ENCODE peak calls at places on chromosomes 4 and X, in five cellular contexts. C is testis; K is NB4; F is naive thymus-derived CD4-positive, alpha-beta T cell; Q is CD4-positive, CD25-positive, alpha-beta regulatory T cell. R is an unnamed sample.

GRCh38 chrX:87571965-87572364 is 54.4 kb downstream of the KLHL4 start:
- DNase-seq in C (no peak), K (no peak), F (no peak), Q (no peak), R (no peak)

GRCh38 chr4:140188975-140189374 is 35.0 kb upstream of the MAML3 start:
- DNase-seq in C (peak), K (no peak), F (no peak), Q (no peak), R (peak)

GRCh38 chr4:102268355-102268754 is 76.9 kb downstream of the SLC39A8 start:
- DNase-seq in C (no peak), K (no peak), F (no peak), Q (no peak), R (no peak)

GRCh38 chr4:117326091-117326490 is 240.7 kb upstream of the TRAM1L1 start:
- DNase-seq in C (no peak), K (no peak), F (no peak), Q (no peak), R (no peak)

GRCh38 chrX:71846429-71846828 is 64.2 kb upstream of the NHSL2 start:
- DNase-seq in C (no peak), K (no peak), F (no peak), Q (no peak), R (no peak)

GRCh38 chr4:120870279-120870673 is 52.2 kb downstream of the PRDM5 start:
- DNase-seq in C (no peak), K (no peak), F (no peak), Q (no peak), R (no peak)

GRCh38 chr4:165301833-165302232 is 25.6 kb upstream of the MSMO1 start:
- DNase-seq in C (no peak), K (no peak), F (peak), Q (no peak), R (no peak)

GRCh38 chr4:127685292-127685691 is 44.9 kb upstream of the SLC25A31 start:
- DNase-seq in C (no peak), K (no peak), F (no peak), Q (no peak), R (no peak)

GRCh38 chr4:118307619-118308018 is 45.2 kb downstream of the PRSS12 start:
- DNase-seq in C (no peak), K (no peak), F (no peak), Q (no peak), R (no peak)

GRCh38 chr4:76305971-76306881 is at the start of gene STBD1:
- DNase-seq in C (peak), K (peak), F (peak), Q (no peak), R (peak)

GRCh38 chr4:48141048-48141447 is 7.0 kb upstream of the TXK start:
- DNase-seq in C (no peak), K (peak), F (peak), Q (no peak), R (no peak)

DNA sequence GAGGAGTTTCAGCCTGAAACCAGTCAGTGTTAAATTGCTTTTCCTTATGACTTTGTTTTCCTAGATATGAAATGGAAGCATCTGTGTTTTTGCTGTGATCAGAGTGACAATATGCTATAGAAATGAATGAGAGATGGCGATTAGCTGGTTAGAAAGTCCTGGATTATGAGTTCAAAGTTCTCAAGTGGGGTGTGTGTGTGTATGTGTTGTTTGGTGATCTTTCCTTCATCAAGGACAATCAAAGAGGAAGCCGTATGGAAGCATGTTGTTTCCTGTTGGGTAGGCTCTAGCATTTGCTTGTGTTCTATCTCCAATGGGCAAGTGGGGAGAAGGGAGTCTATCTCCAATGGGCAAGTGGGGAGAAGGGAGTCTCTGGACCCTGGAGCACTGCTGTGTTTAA is 64.0 kb upstream of the STX18 start:
- DNase-seq in C (no peak), K (no peak), F (no peak), Q (no peak), R (no peak)
- H3K4me3 ChIP-seq in C (no peak), K (no peak), F (no peak), Q (no peak), R (no peak)

GRCh38 chr4:11426716-11427115 is 2.0 kb downstream of the HS3ST1 start:
- DNase-seq in C (no peak), K (no peak), F (no peak), Q (no peak), R (no peak)

GRCh38 chr4:11428701-11429571 is at the start of gene HS3ST1:
- DNase-seq in C (peak), K (peak), F (peak), Q (peak), R (peak)

GRCh38 chr4:11428161-11428700 is 463 bp downstream of the HS3ST1 start:
- DNase-seq in C (no peak), K (no peak), F (no peak), Q (no peak), R (no peak)

GRCh38 chr4:11427201-11427996 is 1.3 kb downstream of the HS3ST1 start:
- DNase-seq in C (no peak), K (no peak), F (no peak), Q (no peak), R (no peak)

DNA sequence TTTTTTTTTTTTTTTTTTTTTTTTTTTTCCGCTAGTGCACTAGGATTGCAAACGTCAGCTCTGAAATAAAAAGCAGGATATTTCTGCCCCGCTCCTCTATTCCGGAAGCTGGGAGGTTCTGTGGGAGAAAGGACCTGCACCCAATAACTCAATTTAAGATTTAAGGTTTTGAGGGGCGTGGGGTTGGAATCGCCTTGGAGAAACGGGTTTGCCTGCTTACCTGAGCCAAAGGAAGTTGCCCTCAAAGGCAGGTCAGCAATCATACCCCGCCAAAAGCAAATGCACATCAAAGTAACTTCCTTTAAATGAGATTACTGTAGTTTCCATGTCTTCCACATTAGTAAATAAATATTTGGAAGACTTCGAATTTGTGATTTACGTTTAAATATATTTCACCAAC is 952 bp upstream of the HS3ST1 start:
- DNase-seq in C (no peak), K (no peak), F (no peak), Q (no peak), R (no peak)
- H3K4me3 ChIP-seq in C (peak), K (no peak), F (no peak), Q (no peak), R (peak)

GRCh38 chrX:107677909-107678308 is 49.6 kb downstream of the PRPS1 start:
- DNase-seq in C (no peak), K (peak), F (no peak), Q (no peak), R (no peak)
- H3K4me3 ChIP-seq in C (no peak), K (no peak), F (no peak), Q (no peak), R (no peak)

GRCh38 chrX:1294301-1295067 is 25.9 kb downstream of the CSF2RA start:
- DNase-seq in C (no peak), K (no peak), F (no peak), Q (no peak), R (no peak)

GRCh38 chrX:1305411-1305810 is 31.2 kb upstream of the IL3RA start:
- DNase-seq in C (no peak), K (no peak), F (no peak), Q (no peak), R (no peak)

GRCh38 chrX:1295550-1295949 is 26.9 kb downstream of the CSF2RA start:
- DNase-seq in C (no peak), K (no peak), F (no peak), Q (no peak), R (no peak)

DNA sequence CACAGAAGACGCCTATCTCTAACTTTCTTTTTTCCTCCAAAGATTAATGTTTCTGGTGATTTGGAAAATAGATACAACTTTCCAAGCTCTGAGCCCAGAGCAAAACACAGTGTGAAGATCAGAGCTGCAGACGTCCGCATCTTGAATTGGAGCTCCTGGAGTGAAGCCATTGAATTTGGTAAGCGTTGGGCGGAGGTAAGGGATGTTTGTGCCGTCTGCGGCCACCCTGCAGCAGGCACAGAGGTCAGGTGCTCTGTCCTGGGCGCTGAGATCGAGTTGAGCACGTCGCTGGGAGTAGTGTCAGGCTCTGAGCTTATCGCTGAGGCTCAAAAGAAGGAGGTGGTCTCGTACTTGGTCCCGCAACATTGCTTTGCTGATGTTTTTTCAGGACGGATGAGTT is 31.8 kb downstream of the CSF2RA start:
- DNase-seq in C (no peak), K (no peak), F (no peak), Q (no peak), R (no peak)
- H3K4me3 ChIP-seq in C (no peak), K (no peak), F (no peak), Q (no peak), R (no peak)

DNA sequence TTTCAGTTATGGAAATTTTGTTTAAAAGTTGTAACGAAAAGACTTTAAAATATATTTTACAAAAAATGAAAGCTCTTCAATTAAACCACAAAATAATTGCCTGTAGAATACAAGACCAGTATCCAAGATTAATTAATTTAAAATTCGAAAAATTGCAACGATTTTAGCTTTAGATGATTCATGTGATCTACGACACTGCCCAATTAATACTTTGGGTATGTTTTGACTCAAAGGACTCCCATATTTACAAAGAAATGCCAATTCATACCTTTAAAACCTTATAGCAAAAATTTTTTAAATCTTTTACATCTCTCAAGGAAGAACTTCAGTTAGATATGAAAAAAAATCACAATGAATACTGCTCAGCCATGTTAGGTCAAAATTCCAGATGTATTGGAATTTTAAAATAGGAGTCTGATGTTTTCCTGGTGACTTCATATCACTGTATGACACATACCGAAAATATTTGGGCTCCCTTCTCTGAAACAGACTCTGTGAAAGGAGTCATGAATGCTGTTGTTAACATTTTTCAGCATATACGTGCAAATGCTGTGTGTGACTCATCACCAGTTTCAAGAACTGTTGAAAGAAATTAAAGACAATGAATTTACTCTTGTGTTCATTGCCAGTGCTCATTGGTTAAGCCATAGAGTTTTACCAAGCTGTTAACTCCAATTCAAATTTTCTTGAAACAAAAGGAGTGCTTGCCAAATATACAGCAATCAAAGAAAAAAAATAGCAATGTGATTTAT is 13.8 kb upstream of the SMS start:
- DNase-seq in C (no peak), K (peak), F (no peak), Q (no peak), R (no peak)
- H3K4me3 ChIP-seq in C (no peak), K (peak), F (no peak), Q (peak), R (no peak)

GRCh38 chr4:5357863-5358262 is 306.6 kb downstream of the STK32B start:
- DNase-seq in C (no peak), K (no peak), F (no peak), Q (no peak), R (no peak)
- H3K4me3 ChIP-seq in C (no peak), K (no peak), F (no peak), Q (no peak), R (no peak)

DNA sequence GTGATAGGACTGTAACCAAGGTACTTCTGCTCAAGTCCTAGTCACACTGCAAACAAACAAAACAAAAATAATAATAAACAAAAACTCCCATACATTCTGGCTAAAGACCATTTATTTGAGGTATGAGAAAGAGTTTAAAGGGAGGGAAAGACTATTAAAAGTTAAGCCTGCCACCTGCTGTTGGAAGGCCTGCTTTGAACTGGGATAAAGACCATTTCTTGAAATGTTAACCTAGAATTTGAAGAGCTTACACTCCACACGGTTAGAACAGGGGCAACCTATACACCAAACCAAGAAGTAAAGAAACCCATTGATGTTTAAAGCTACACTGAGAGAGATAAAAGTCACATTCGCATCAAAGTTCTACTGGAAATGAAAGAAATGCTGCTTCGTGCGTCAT is 548.7 kb upstream of the DIPK2B start:
- DNase-seq in C (peak), K (peak), F (no peak), Q (no peak), R (no peak)
- H3K4me3 ChIP-seq in C (no peak), K (no peak), F (no peak), Q (no peak), R (no peak)

GRCh38 chrX:46873746-46874145 is 36.9 kb downstream of the RP2 start:
- DNase-seq in C (no peak), K (peak), F (no peak), Q (no peak), R (no peak)

GRCh38 chrX:46882266-46882665 is 30.0 kb upstream of the JADE3 start:
- DNase-seq in C (no peak), K (no peak), F (no peak), Q (no peak), R (no peak)

DNA sequence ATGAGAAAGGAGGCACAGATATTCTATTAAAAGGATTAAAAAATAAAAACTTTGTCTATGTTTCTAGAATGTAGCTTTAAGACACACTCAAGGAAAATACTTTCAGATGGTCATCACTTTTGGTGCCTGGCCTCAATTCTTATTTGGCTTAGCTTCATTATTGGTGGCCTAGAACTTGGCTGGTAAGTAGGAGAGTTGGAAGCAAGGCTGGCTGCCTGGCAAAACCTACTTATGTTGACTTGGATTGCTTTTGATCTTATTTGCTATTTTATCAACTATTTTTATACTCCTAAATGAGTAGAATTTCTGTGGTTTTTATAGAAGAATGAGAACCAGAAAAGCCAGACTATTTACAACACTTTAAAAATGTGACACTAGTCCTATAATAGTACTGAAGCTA is 35.3 kb upstream of the JADE3 start:
- DNase-seq in C (no peak), K (no peak), F (no peak), Q (no peak), R (no peak)
- H3K4me3 ChIP-seq in C (no peak), K (no peak), F (no peak), Q (no peak), R (no peak)

DNA sequence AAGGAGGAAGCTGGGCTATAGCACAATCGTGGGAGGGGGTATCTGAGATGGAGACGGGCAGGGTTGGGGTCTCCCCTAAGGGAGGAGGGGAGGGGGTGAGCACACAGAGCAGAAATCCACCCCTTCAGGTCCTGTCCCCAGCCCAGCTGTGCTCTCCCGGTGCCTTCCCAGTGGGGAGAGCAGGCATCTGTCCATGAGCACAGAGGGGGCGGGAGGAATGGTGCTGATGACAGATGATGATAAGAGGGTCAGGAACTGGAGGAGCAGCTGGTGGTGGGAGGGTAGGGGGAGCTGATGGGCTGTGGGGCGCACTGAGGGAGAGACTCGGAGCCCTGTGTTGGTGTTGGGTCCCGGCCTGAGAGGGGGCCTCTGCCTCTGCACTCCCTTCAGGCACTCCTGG is 8.6 kb downstream of the ATP2B3 start:
- DNase-seq in C (no peak), K (no peak), F (no peak), Q (no peak), R (no peak)
- H3K4me3 ChIP-seq in C (no peak), K (no peak), F (no peak), Q (no peak), R (no peak)

GRCh38 chr4:11782859-11783258 is 354.2 kb upstream of the HS3ST1 start:
- DNase-seq in C (no peak), K (no peak), F (no peak), Q (no peak), R (no peak)
- H3K4me3 ChIP-seq in C (no peak), K (no peak), F (no peak), Q (no peak), R (no peak)